ENCODE peak calls at places on chromosome 9, in seven cellular contexts. U is transverse colon, S is prostate gland, Q is stomach, P is body of pancreas, L is adrenal gland, K is heart left ventricle. J is an unnamed sample.

GRCh38 chr9:121447341-121447834 is 52.3 kb downstream of the GGTA1 start:
- DNase-seq in U (no peak), K (no peak), Q (no peak), S (no peak), L (no peak), P (no peak), J (no peak)

GRCh38 chr9:124257070-124257864 is 482 bp upstream of the NEK6 start:
- DNase-seq in P (no peak), Q (no peak), S (no peak), U (peak), K (no peak), L (no peak), J (no peak)

GRCh38 chr9:28899926-28900325 is 1326.6 kb upstream of the C9orf72 start:
- DNase-seq in L (no peak), P (no peak), K (no peak), S (no peak), Q (no peak), U (no peak), J (no peak)

GRCh38 chr9:107350443-107350842 is 67.4 kb downstream of the RAD23B start:
- DNase-seq in U (no peak), S (no peak), P (no peak), Q (no peak), L (no peak), K (no peak), J (no peak)

GRCh38 chr9:14318934-14319513 is 5.1 kb upstream of the NFIB start:
- DNase-seq in U (no peak), Q (no peak), K (no peak), L (no peak), P (no peak), S (no peak), J (no peak)

GRCh38 chr9:131986576-131986975 is 93.1 kb downstream of the MED27 start:
- DNase-seq in S (no peak), K (no peak), U (no peak), Q (no peak), P (no peak), L (no peak), J (no peak)

GRCh38 chr9:123437201-123437600 is 81.2 kb downstream of the CRB2 start:
- DNase-seq in L (no peak), K (no peak), P (no peak), U (no peak), S (no peak), Q (no peak), J (no peak)

GRCh38 chr9:103245369-103245768 is 250.2 kb downstream of the CYLC2 start:
- DNase-seq in S (no peak), U (no peak), P (no peak), K (no peak), L (no peak), Q (no peak), J (no peak)

GRCh38 chr9:35756275-35756742 is 2.2 kb upstream of the MSMP start:
- DNase-seq in L (peak), K (peak), U (peak), P (peak), Q (peak), S (peak), J (no peak)

GRCh38 chr9:116464987-116465571 is 222.0 kb upstream of the TRIM32 start:
- DNase-seq in P (peak), K (no peak), L (no peak), S (no peak), Q (peak), U (no peak), J (no peak)
- TF ChIP-seq POLR2A in P (no peak), K (no peak), L (no peak), S (no peak), Q (no peak), U (no peak), J (no peak)

DNA sequence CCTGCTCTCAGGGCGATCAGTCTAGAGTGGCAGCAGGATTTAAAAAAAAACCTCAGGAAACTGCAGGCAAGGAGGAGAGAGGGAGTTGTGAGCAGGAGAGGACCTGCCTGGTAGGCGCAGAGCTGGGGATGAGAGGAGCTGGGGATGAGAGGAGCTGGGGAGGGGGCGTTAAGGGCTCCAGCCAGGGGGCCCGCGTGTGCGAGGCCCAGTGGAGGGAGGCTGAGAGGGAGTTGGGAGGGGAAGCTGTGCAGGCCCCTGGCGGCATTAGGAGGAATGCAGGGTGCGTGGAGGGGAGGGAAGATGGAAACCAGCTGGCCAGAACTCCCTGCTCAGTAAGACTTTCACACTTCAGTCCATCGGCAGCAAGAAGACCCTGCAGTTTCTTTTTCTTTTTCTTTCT is 45.2 kb upstream of the HMCN2 start:
- DNase-seq in K (peak), P (no peak), S (no peak), U (no peak), L (no peak), Q (no peak), J (no peak)
- TF ChIP-seq CTCF in K (no peak), P (no peak), S (no peak), U (peak), L (no peak), Q (no peak), J (no peak)

DNA sequence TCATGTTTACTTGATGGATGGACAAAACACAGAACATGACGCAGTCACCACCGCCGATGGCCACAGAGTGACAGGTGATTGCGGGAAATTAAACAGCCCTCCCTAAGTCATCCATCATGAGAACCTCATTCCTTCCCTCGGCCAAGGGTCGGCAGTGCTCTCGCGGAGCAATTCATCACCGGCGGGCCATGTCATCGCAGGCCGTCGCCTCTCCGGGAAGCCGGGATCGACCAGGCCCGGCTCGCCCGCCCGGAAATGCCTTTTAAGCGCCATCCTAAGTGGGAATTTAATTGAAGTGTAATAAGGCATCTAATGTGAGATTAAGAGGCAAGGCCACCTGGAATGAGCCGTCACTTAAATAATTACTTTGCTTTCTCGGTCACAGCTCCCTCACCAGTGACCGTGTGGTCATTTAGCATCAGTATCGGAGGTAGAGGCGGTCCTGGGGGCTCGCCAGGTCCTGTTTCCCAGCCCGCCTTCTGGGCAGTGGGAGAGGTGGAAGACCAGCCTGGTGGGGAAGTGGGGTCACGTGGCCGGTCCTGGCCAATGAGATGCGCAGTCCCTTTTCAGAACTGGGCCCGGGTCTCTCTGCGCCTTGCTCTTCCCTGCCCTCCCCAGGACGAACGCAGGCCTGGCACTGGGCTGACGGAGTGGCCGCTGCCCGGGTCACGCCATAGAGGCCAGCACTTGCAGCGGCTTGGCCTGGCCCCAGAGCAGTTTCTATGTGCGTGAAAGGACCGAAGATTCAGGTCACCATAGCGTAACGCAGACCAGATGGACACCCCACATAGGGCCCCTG is 97.4 kb downstream of the OLFM1 start:
- DNase-seq in U (no peak), P (no peak), L (no peak), Q (no peak), S (no peak), K (no peak), J (no peak)
- H3K4me3 ChIP-seq in U (no peak), P (no peak), L (no peak), Q (no peak), S (no peak), K (no peak), J (no peak)

DNA sequence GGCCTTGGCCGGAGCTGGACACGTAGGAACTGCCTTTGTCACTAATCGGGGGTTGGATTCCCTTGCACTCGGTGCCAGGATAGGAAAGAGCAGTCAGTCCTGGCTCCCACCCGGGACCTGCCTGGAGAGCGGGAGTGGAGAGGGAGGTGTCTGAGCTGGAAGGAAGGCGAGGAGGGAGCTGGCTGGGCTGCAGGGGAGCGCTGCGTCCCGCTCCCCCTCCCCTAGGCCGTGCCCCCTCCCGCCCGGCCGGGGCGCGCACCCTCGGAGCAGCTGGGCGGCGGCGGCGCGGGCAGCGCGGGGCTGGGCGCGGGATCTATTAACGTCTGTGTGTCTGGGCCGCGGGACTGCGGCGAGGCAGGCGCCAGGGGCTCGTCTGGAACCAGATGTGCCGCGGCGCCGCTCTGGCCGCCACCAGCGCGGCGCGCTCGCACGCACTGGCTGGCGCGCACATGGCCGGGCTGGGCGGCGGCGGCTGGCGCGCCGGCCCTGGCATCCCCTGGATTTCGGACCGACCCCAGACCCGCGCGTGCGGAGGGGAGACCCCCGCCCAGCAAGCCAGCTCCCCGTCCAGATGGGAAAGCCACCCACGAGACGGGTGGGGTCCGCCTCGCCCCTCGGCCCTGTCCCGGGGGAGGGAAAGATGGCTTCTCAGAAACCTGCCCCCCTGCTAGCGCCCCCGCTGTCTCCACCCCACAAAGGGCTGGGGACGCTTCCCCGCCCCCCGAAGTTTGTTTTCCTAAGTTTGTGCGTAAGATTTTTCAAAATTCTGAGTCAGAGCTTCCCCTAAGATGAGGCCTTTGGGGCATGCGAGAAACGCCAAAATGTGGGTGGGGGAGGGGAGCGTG is 31.9 kb downstream of the PRRX2 start:
- DNase-seq in U (peak), S (no peak), K (peak), Q (no peak), L (peak), P (peak), J (peak)
- TF ChIP-seq POLR2A in U (no peak), S (no peak), K (no peak), Q (no peak), L (no peak), P (no peak), J (no peak)

DNA sequence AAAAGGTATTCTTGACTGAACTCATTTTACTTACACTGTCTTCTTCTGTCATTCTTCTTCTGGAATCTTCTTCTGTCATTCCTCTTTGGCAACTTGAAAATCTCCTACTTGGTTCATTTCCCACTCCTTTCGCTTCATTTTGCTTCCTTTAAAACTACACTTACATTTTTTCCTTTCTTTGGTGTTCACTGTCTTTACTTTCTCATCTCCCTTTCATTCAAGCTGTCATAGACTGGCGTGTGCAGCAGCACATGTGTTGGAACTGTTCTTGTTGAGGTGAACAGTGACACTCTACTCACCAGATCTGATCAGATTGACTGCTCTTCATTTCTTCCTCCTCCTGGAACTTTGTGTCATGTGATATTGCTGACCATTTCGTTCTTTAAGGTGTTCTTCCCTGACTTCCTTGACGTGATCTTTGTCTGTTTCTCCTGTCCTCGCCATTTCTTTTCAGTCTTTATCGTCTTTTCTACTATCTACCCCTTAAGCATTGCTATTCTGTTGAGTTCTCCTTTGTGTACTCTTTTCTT is 6.4 kb downstream of the DNAJC25 start:
- DNase-seq in K (no peak), U (no peak), L (no peak), S (no peak), P (no peak), Q (no peak), J (no peak)
- TF ChIP-seq CTCF in K (no peak), U (no peak), L (no peak), S (no peak), P (no peak), Q (no peak), J (no peak)

GRCh38 chr9:130870491-130871381 is 25.9 kb downstream of the QRFP start:
- DNase-seq in Q (no peak), U (no peak), L (no peak), K (peak), S (no peak), P (no peak), J (no peak)
- H3K4me3 ChIP-seq in Q (no peak), U (no peak), L (no peak), K (no peak), S (no peak), P (no peak), J (no peak)

GRCh38 chr9:70874451-70874850 is 247.0 kb downstream of the TRPM3 start:
- DNase-seq in U (no peak), K (no peak), P (no peak), L (no peak), Q (no peak), S (no peak), J (no peak)

GRCh38 chr9:70865471-70865870 is 255.9 kb downstream of the TRPM3 start:
- DNase-seq in P (no peak), U (no peak), Q (no peak), S (no peak), L (no peak), K (no peak), J (no peak)

GRCh38 chr9:70868044-70868443 is 253.4 kb downstream of the TRPM3 start:
- DNase-seq in U (no peak), L (no peak), K (no peak), Q (no peak), P (no peak), S (no peak), J (no peak)

GRCh38 chr9:70873506-70873905 is 247.9 kb downstream of the TRPM3 start:
- DNase-seq in L (no peak), S (no peak), Q (no peak), K (no peak), U (no peak), P (no peak), J (no peak)

DNA sequence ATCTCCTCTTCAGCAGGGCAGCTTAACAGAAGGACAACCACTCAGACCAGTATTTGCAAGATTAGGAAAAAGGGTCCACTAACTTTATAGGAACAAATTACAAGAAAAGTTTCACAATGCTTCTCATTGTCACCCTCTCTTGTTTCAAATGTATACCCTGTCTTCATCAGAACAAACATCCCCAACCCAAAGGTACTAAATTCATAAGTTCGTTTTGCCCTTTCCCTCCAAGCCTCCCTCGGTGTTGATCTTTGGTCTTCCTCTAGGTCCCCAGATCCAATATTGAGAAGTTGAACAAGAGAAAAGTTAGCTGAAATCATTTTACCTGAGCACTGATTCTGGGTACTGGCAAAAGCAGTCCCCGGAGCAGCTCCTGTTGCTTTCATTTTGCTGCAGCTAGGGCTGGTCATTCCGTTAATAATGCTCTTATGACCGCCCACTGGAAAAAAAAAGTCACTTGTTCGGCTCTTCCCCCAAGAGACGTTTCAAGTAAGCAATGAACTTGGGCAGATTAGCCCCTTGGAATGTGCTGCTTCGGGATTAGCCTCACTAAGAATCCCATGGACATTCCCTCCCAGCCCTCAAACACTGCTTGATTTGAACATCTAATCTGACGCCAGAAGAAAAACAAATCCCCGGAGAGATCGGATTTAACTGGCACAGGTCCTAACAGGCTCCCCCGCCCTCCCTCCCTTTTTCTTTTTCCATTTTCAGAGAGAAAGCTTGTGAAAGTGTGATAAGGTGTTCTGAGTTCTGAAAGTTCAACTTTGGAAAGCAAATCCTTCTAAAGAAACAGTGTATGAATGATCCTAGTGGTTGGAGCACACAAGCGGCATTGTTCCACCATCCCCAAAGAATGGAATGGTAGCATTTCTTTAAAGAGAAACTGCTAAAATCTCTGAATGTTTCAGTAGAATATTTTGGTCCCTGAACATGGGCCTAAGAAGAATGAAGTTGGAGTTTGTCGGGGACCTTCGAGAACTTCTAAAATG is 252.5 kb downstream of the TRPM3 start:
- DNase-seq in P (no peak), K (peak), U (no peak), L (peak), Q (peak), S (no peak), J (no peak)
- TF ChIP-seq POLR2A in P (no peak), K (no peak), U (no peak), L (no peak), Q (no peak), S (no peak), J (no peak)

GRCh38 chr9:97284798-97285197 is 22.7 kb upstream of the CCDC180 start:
- DNase-seq in S (no peak), U (no peak), Q (no peak), P (no peak), K (no peak), L (no peak), J (no peak)
- TF ChIP-seq CTCF in S (no peak), U (no peak), Q (no peak), P (no peak), K (no peak), L (no peak), J (no peak)

GRCh38 chr9:137293094-137293481 is 9.0 kb downstream of the NRARP start:
- DNase-seq in Q (peak), S (peak), L (no peak), U (no peak), K (no peak), P (peak), J (no peak)

GRCh38 chr9:137293482-137294090 is 8.5 kb downstream of the NRARP start:
- DNase-seq in P (peak), S (no peak), K (no peak), U (peak), L (no peak), Q (peak), J (no peak)

GRCh38 chr9:137294684-137295312 is 7.3 kb downstream of the NRARP start:
- DNase-seq in U (peak), P (no peak), L (no peak), K (peak), S (no peak), Q (no peak), J (no peak)

GRCh38 chr9:137295313-137296213 is 6.5 kb downstream of the NRARP start:
- DNase-seq in Q (peak), P (peak), L (no peak), U (peak), K (peak), S (no peak), J (no peak)

GRCh38 chr9:137294091-137294683 is 7.9 kb downstream of the NRARP start:
- DNase-seq in K (peak), P (peak), L (no peak), S (no peak), U (no peak), Q (peak), J (no peak)
- H3K4me3 ChIP-seq in K (no peak), P (no peak), L (no peak), S (no peak), U (no peak), Q (no peak), J (no peak)

J was measured in lower leg skin.